ENCODE peak calls at places on chromosomes 7 and 10, in nine cellular contexts. T is cardiac fibroblast; C is naive thymus-derived CD4-positive, alpha-beta T cell; E is GM23248; U is HCT116; F is prostate gland; Z is skeletal muscle cell; Y is SJSA1; X is cardiac muscle cell. Q is an unnamed sample.
A peak's percentile ranks its signal among the peaks of the same experiment; 100 is the strongest.

GRCh38 chr10:77501152-77501845 is 136.3 kb downstream of the KCNMA1 start:
- DNase-seq in T (peak; percentile 86), C (no peak), E (peak; percentile 96), U (peak; percentile 41), F (no peak), Z (peak; percentile 90), Y (peak; percentile 78), X (peak; percentile 82), Q (no peak)

GRCh38 chr10:84230359-84230758 is 5.0 kb upstream of the LRIT2 start:
- DNase-seq in T (no peak), C (no peak), E (no peak), U (no peak), F (peak; percentile 22), Z (no peak), Y (no peak), X (no peak), Q (no peak)

GRCh38 chr7:30278849-30279505 is 5.4 kb upstream of the ZNRF2 start:
- DNase-seq in T (no peak), C (no peak), E (no peak), U (no peak), F (no peak), Z (no peak), Y (no peak), X (no peak), Q (no peak)

GRCh38 chr10:13439771-13440708 is 88.8 kb downstream of the BEND7 start:
- DNase-seq in T (peak; percentile 38), C (peak; percentile 67), E (peak; percentile 71), U (no peak), F (peak; percentile 49), Z (no peak), Y (no peak), X (peak; percentile 40), Q (peak; percentile 58)

GRCh38 chr10:1646332-1646731 is 91.0 kb downstream of the ADARB2 start:
- DNase-seq in T (no peak), C (no peak), E (no peak), U (no peak), F (no peak), Z (no peak), Y (no peak), X (no peak), Q (no peak)

GRCh38 chr7:142405122-142405765 is 147.4 kb upstream of the PRSS58 start:
- DNase-seq in T (no peak), C (no peak), E (peak; percentile 47), U (no peak), F (no peak), Z (no peak), Y (no peak), X (peak; percentile 9), Q (no peak)

GRCh38 chr7:111730476-111731300 is 168.4 kb upstream of the IMMP2L start:
- DNase-seq in T (peak; percentile 34), C (no peak), E (peak; percentile 51), U (peak; percentile 39), F (no peak), Z (no peak), Y (peak; percentile 4), X (peak; percentile 42), Q (no peak)

GRCh38 chr10:129758180-129758579 is 205.9 kb downstream of the EBF3 start:
- DNase-seq in T (no peak), C (no peak), E (no peak), U (no peak), F (peak; percentile 2), Z (no peak), Y (no peak), X (no peak), Q (no peak)

GRCh38 chr10:17412323-17412722 is 42.1 kb downstream of the ST8SIA6 start:
- DNase-seq in T (no peak), C (no peak), E (no peak), U (no peak), F (no peak), Z (no peak), Y (no peak), X (no peak), Q (peak; percentile 23)

GRCh38 chr10:18607503-18607902 is 43.9 kb downstream of the NSUN6 start:
- DNase-seq in T (peak; percentile 88), C (no peak), E (peak; percentile 89), U (peak; percentile 72), F (no peak), Z (peak; percentile 64), Y (peak; percentile 49), X (peak; percentile 89), Q (no peak)

GRCh38 chr10:24349379-24350110 is 140.6 kb downstream of the KIAA1217 start:
- DNase-seq in T (peak; percentile 42), C (no peak), E (peak; percentile 59), U (no peak), F (no peak), Z (peak; percentile 50), Y (no peak), X (peak; percentile 41), Q (no peak)

GRCh38 chr10:99913831-99914235 is 95.9 kb downstream of the DNMBP start:
- DNase-seq in T (no peak), C (no peak), E (no peak), U (no peak), F (peak; percentile 46), Z (no peak), Y (no peak), X (no peak), Q (no peak)
- H3K4me3 ChIP-seq in T (peak overlapping the region; percentile 13), C (no peak overlapping the region), E (no peak overlapping the region), U (no peak overlapping the region), F (peak overlapping the region; percentile 21), Z (no peak overlapping the region), Y (no peak overlapping the region), X (peak overlapping the region; percentile 58), Q (no peak overlapping the region)

GRCh38 chr10:55631071-55631654 is 729.9 kb downstream of the ZWINT start:
- DNase-seq in T (peak; percentile 23), C (no peak), E (peak; percentile 65), U (no peak), F (no peak), Z (no peak), Y (no peak), X (peak; percentile 24), Q (peak; percentile 21)

GRCh38 chr10:55627526-55628170 is 733.4 kb downstream of the ZWINT start:
- DNase-seq in T (no peak), C (no peak), E (no peak), U (no peak), F (no peak), Z (no peak), Y (no peak), X (no peak), Q (no peak)

GRCh38 chr10:55630491-55631056 is 730.5 kb downstream of the ZWINT start:
- DNase-seq in T (no peak), C (no peak), E (peak; percentile 26), U (no peak), F (no peak), Z (no peak), Y (no peak), X (peak; percentile 5), Q (no peak)

GRCh38 chr10:55629792-55630490 is 731.1 kb downstream of the ZWINT start:
- DNase-seq in T (peak; percentile 41), C (no peak), E (peak; percentile 67), U (no peak), F (no peak), Z (no peak), Y (no peak), X (peak; percentile 47), Q (no peak)

GRCh38 chr10:55628260-55628701 is 732.8 kb downstream of the ZWINT start:
- DNase-seq in T (no peak), C (no peak), E (no peak), U (no peak), F (no peak), Z (no peak), Y (no peak), X (no peak), Q (no peak)
- H3K4me3 ChIP-seq in T (peak overlapping the region; percentile 25), C (no peak overlapping the region), E (no peak overlapping the region), U (no peak overlapping the region), F (no peak overlapping the region), Z (no peak overlapping the region), Y (no peak overlapping the region), X (peak overlapping the region; percentile 35), Q (no peak overlapping the region)

GRCh38 chr10:57628592-57629284 is 639.0 kb downstream of the IPMK start:
- DNase-seq in T (no peak), C (no peak), E (no peak), U (no peak), F (no peak), Z (no peak), Y (no peak), X (no peak), Q (no peak)

GRCh38 chr10:57624066-57624465 is 643.6 kb downstream of the IPMK start:
- DNase-seq in T (no peak), C (no peak), E (no peak), U (no peak), F (no peak), Z (no peak), Y (no peak), X (no peak), Q (no peak)

GRCh38 chr10:57624856-57625592 is 642.7 kb downstream of the IPMK start:
- DNase-seq in T (no peak), C (no peak), E (no peak), U (no peak), F (no peak), Z (no peak), Y (no peak), X (no peak), Q (no peak)

GRCh38 chr10:57627642-57628178 is 640.0 kb downstream of the IPMK start:
- DNase-seq in T (no peak), C (no peak), E (no peak), U (no peak), F (no peak), Z (no peak), Y (no peak), X (no peak), Q (no peak)
- H3K4me3 ChIP-seq in T (no peak overlapping the region), C (no peak overlapping the region), E (no peak overlapping the region), U (no peak overlapping the region), F (no peak overlapping the region), Z (no peak overlapping the region), Y (no peak overlapping the region), X (no peak overlapping the region), Q (no peak overlapping the region)

GRCh38 chr10:3532644-3533043 is 252.4 kb downstream of the KLF6 start:
- DNase-seq in T (peak; percentile 26), C (no peak), E (no peak), U (peak; percentile 23), F (no peak), Z (no peak), Y (peak; percentile 47), X (peak; percentile 17), Q (no peak)
- H3K4me3 ChIP-seq in T (no peak overlapping the region), C (no peak overlapping the region), E (no peak overlapping the region), U (peak overlapping the region; percentile 42), F (no peak overlapping the region), Z (no peak overlapping the region), Y (no peak overlapping the region), X (no peak overlapping the region), Q (no peak overlapping the region)

GRCh38 chr10:111756541-111757061 is 427.0 kb downstream of the GPAM start:
- DNase-seq in T (no peak), C (no peak), E (peak; percentile 82), U (peak; percentile 79), F (peak; percentile 10), Z (peak; percentile 4), Y (peak; percentile 3), X (no peak), Q (no peak)

GRCh38 chr10:111762114-111762513 is 421.5 kb downstream of the GPAM start:
- DNase-seq in T (no peak), C (no peak), E (peak; percentile 3), U (no peak), F (no peak), Z (no peak), Y (no peak), X (no peak), Q (no peak)

GRCh38 chr10:111758593-111758992 is 425.0 kb downstream of the GPAM start:
- DNase-seq in T (no peak), C (no peak), E (no peak), U (no peak), F (no peak), Z (no peak), Y (no peak), X (no peak), Q (no peak)
- H3K4me3 ChIP-seq in T (no peak overlapping the region), C (no peak overlapping the region), E (no peak overlapping the region), U (no peak overlapping the region), F (no peak overlapping the region), Z (no peak overlapping the region), Y (no peak overlapping the region), X (no peak overlapping the region), Q (no peak overlapping the region)